ENCODE peak calls at places on chromosomes 6 and 20, in four cellular contexts. One of them, this sample, is unnamed.

GRCh38 chr20:21048841-21049273 is 57.3 kb downstream of the LINC00237 start:
- DNase-seq in AG10803: peak; percentile 11
- DNase-seq in DND-41: peak; percentile 54
- DNase-seq in lung: no peak
- DNase-seq in this sample: no peak

GRCh38 chr6:37554480-37554819 is 54.8 kb upstream of the CCDC167 start:
- DNase-seq in AG10803: peak; percentile 19
- DNase-seq in DND-41: no peak
- DNase-seq in lung: no peak
- DNase-seq in this sample: no peak

GRCh38 chr6:18019539-18020534 is 32.4 kb upstream of the KIF13A start:
- DNase-seq in AG10803: no peak
- DNase-seq in DND-41: no peak
- DNase-seq in lung: no peak
- DNase-seq in this sample: no peak

GRCh38 chr6:80690611-80691090 is 584.2 kb downstream of the BCKDHB start:
- DNase-seq in AG10803: peak; percentile 65
- DNase-seq in DND-41: no peak
- DNase-seq in lung: no peak
- DNase-seq in this sample: peak; percentile 75

GRCh38 chr6:17656092-17656491 is 50.6 kb downstream of the NUP153 start:
- DNase-seq in AG10803: no peak
- DNase-seq in DND-41: no peak
- DNase-seq in lung: no peak
- DNase-seq in this sample: no peak

GRCh38 chr6:110649704-110650103 is 165.6 kb downstream of the CDK19 start:
- DNase-seq in AG10803: no peak
- DNase-seq in DND-41: no peak
- DNase-seq in lung: no peak
- DNase-seq in this sample: no peak

GRCh38 chr6:148689168-148689567 is 57.7 kb upstream of the UST start:
- DNase-seq in AG10803: no peak
- DNase-seq in DND-41: no peak
- DNase-seq in lung: no peak
- DNase-seq in this sample: no peak

GRCh38 chr6:36745836-36746235 is 48.2 kb downstream of the RAB44 start:
- DNase-seq in AG10803: no peak
- DNase-seq in DND-41: no peak
- DNase-seq in lung: no peak
- DNase-seq in this sample: no peak

GRCh38 chr6:56366112-56366852 is 118.9 kb upstream of the COL21A1 start:
- DNase-seq in AG10803: no peak
- DNase-seq in DND-41: no peak
- DNase-seq in lung: no peak
- DNase-seq in this sample: no peak

GRCh38 chr6:17120019-17120418 is 18.2 kb downstream of the STMND1 start:
- DNase-seq in AG10803: no peak
- DNase-seq in DND-41: no peak
- DNase-seq in lung: no peak
- DNase-seq in this sample: no peak

GRCh38 chr6:103797738-103798137 is 1062.0 kb downstream of the HACE1 start:
- DNase-seq in AG10803: no peak
- DNase-seq in DND-41: no peak
- DNase-seq in lung: no peak
- DNase-seq in this sample: peak; percentile 0

GRCh38 chr20:45340236-45340847 is 7.9 kb downstream of the SDC4 start:
- DNase-seq in AG10803: no peak
- DNase-seq in DND-41: no peak
- DNase-seq in lung: no peak
- DNase-seq in this sample: no peak

GRCh38 chr6:31090275-31090972 is 22.0 kb downstream of the C6orf15 start:
- DNase-seq in AG10803: no peak
- DNase-seq in DND-41: no peak
- DNase-seq in lung: no peak
- DNase-seq in this sample: no peak

GRCh38 chr6:141866731-141867502 is 265.8 kb upstream of the GJE1 start:
- DNase-seq in AG10803: no peak
- DNase-seq in DND-41: no peak
- DNase-seq in lung: no peak
- DNase-seq in this sample: peak; percentile 32

GRCh38 chr6:131787955-131788712 is 19.7 kb upstream of the ENPP1 start:
- DNase-seq in AG10803: peak; percentile 61
- DNase-seq in DND-41: no peak
- DNase-seq in lung: no peak
- DNase-seq in this sample: peak; percentile 19

GRCh38 chr6:37871616-37872384 is 52.3 kb downstream of the ZFAND3 start:
- DNase-seq in AG10803: no peak
- DNase-seq in DND-41: no peak
- DNase-seq in lung: no peak
- DNase-seq in this sample: no peak

GRCh38 chr6:21984551-21984950 is 312.3 kb downstream of the PRL start:
- DNase-seq in AG10803: peak; percentile 65
- DNase-seq in DND-41: no peak
- DNase-seq in lung: no peak
- DNase-seq in this sample: peak; percentile 72

GRCh38 chr6:32186496-32186840 is 2.4 kb upstream of the AGER start:
- DNase-seq in AG10803: no peak
- DNase-seq in DND-41: no peak
- DNase-seq in lung: no peak
- DNase-seq in this sample: no peak

GRCh38 chr20:63256954-63257353 is 2.7 kb upstream of the NKAIN4 start:
- DNase-seq in AG10803: no peak
- DNase-seq in DND-41: no peak
- DNase-seq in lung: no peak
- DNase-seq in this sample: no peak

GRCh38 chr20:33132858-33133615 is 34.9 kb upstream of the BPIFA2 start:
- DNase-seq in AG10803: peak; percentile 75
- DNase-seq in DND-41: no peak
- DNase-seq in lung: no peak
- DNase-seq in this sample: no peak

GRCh38 chr20:32479012-32479411 is 106.1 kb downstream of the NOL4L start:
- DNase-seq in AG10803: no peak
- DNase-seq in DND-41: no peak
- DNase-seq in lung: no peak
- DNase-seq in this sample: no peak

GRCh38 chr6:169487579-169488205 is 214.1 kb downstream of the WDR27 start:
- DNase-seq in AG10803: peak; percentile 27
- DNase-seq in DND-41: no peak
- DNase-seq in lung: no peak
- DNase-seq in this sample: peak; percentile 12

GRCh38 chr20:50226093-50226974 is 35.7 kb downstream of the CEBPB start:
- DNase-seq in AG10803: peak; percentile 70
- DNase-seq in DND-41: no peak
- DNase-seq in lung: peak; percentile 68
- DNase-seq in this sample: peak; percentile 65

GRCh38 chr20:6533321-6533720 is 234.2 kb upstream of the BMP2 start:
- DNase-seq in AG10803: peak; percentile 56
- DNase-seq in DND-41: no peak
- DNase-seq in lung: no peak
- DNase-seq in this sample: peak; percentile 1
- H3K4me3 ChIP-seq in AG10803: no peak overlapping the region
- H3K4me3 ChIP-seq in DND-41: no peak overlapping the region
- H3K4me3 ChIP-seq in lung: no peak overlapping the region
- H3K4me3 ChIP-seq in this sample: no peak overlapping the region

GRCh38 chr6:166441641-166442078 is 58.9 kb upstream of the MPC1 start:
- DNase-seq in AG10803: no peak
- DNase-seq in DND-41: no peak
- DNase-seq in lung: no peak
- DNase-seq in this sample: no peak

GRCh38 chr6:166444446-166444845 is 61.7 kb upstream of the MPC1 start:
- DNase-seq in AG10803: no peak
- DNase-seq in DND-41: no peak
- DNase-seq in lung: no peak
- DNase-seq in this sample: no peak

GRCh38 chr6:166442131-166442530 is 59.4 kb upstream of the MPC1 start:
- DNase-seq in AG10803: no peak
- DNase-seq in DND-41: no peak
- DNase-seq in lung: no peak
- DNase-seq in this sample: no peak

GRCh38 chr6:166440729-166441128 is 58.0 kb upstream of the MPC1 start:
- DNase-seq in AG10803: no peak
- DNase-seq in DND-41: no peak
- DNase-seq in lung: no peak
- DNase-seq in this sample: no peak

GRCh38 chr6:166443166-166443565 is 60.4 kb upstream of the MPC1 start:
- DNase-seq in AG10803: no peak
- DNase-seq in DND-41: no peak
- DNase-seq in lung: no peak
- DNase-seq in this sample: no peak
- TF ChIP-seq CTCF in AG10803: peak; percentile 2
- TF ChIP-seq CTCF in DND-41: no peak
- TF ChIP-seq CTCF in lung: no peak
- TF ChIP-seq CTCF in this sample: no peak

GRCh38 chr6:116514103-116514502 is 2.7 kb downstream of the CALHM5 start:
- DNase-seq in AG10803: no peak
- DNase-seq in DND-41: no peak
- DNase-seq in lung: no peak
- DNase-seq in this sample: no peak
- H3K4me3 ChIP-seq in AG10803: no peak overlapping the region
- H3K4me3 ChIP-seq in DND-41: no peak overlapping the region
- H3K4me3 ChIP-seq in lung: no peak overlapping the region
- H3K4me3 ChIP-seq in this sample: peak overlapping the region; percentile 73

GRCh38 chr6:135938588-135939215 is 87.2 kb downstream of the PDE7B start:
- DNase-seq in AG10803: peak; percentile 64
- DNase-seq in DND-41: no peak
- DNase-seq in lung: no peak
- DNase-seq in this sample: peak; percentile 79
- TF ChIP-seq CTCF in AG10803: peak; percentile 63
- TF ChIP-seq CTCF in DND-41: peak; percentile 43
- TF ChIP-seq CTCF in lung: no peak
- TF ChIP-seq CTCF in this sample: peak; percentile 63

GRCh38 chr6:71103150-71103549 is 146.3 kb upstream of the B3GAT2 start:
- DNase-seq in AG10803: no peak
- DNase-seq in DND-41: no peak
- DNase-seq in lung: no peak
- DNase-seq in this sample: no peak

GRCh38 chr6:71107935-71108420 is 151.1 kb upstream of the B3GAT2 start:
- DNase-seq in AG10803: peak; percentile 54
- DNase-seq in DND-41: no peak
- DNase-seq in lung: no peak
- DNase-seq in this sample: peak; percentile 67
- H3K4me3 ChIP-seq in AG10803: peak overlapping the region; percentile 43
- H3K4me3 ChIP-seq in DND-41: no peak overlapping the region
- H3K4me3 ChIP-seq in lung: no peak overlapping the region
- H3K4me3 ChIP-seq in this sample: peak overlapping the region; percentile 51

DNA sequence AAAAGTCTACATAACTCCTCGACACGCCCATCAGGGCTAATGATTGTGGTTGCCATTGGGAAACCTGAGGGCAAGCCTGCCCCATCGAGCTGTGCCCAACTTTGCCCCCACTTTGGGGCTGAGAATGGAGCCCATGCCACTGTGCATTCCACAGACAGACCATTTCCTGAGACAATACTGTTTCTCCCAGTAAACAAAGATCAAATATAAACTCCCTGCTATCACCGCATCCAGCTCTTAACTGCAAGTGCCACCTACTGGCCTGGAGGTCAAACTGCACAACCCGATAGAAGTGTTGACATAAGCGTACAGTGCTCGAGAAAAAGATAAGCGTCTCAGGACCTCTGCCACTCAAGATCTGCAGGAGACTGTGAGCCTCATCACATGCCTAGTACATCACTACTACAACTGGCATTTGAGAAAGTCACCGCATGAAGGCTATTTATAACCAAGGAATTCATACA is 4.7 kb upstream of the DEFB126 start:
- DNase-seq in AG10803: no peak
- DNase-seq in DND-41: peak; percentile 36
- DNase-seq in lung: no peak
- DNase-seq in this sample: no peak
- TF ChIP-seq CTCF in AG10803: peak; percentile 13
- TF ChIP-seq CTCF in DND-41: peak; percentile 76
- TF ChIP-seq CTCF in lung: no peak
- TF ChIP-seq CTCF in this sample: peak; percentile 1

GRCh38 chr6:12114055-12114503 is 102.0 kb downstream of the HIVEP1 start:
- DNase-seq in AG10803: no peak
- DNase-seq in DND-41: no peak
- DNase-seq in lung: no peak
- DNase-seq in this sample: no peak
- H3K4me3 ChIP-seq in AG10803: no peak overlapping the region
- H3K4me3 ChIP-seq in DND-41: no peak overlapping the region
- H3K4me3 ChIP-seq in lung: no peak overlapping the region
- H3K4me3 ChIP-seq in this sample: no peak overlapping the region

GRCh38 chr6:159832941-159833340 is 32.9 kb downstream of the PNLDC1 start:
- DNase-seq in AG10803: no peak
- DNase-seq in DND-41: no peak
- DNase-seq in lung: no peak
- DNase-seq in this sample: no peak
- TF ChIP-seq CTCF in AG10803: no peak
- TF ChIP-seq CTCF in DND-41: no peak
- TF ChIP-seq CTCF in lung: no peak
- TF ChIP-seq CTCF in this sample: no peak

This sample was measured in fibroblast of the aortic adventitia.